ENCODE peak calls at places on chromosomes 3 and 15, in five cellular contexts. One of them, this sample, is unnamed.

GRCh38 chr3:197873329-197873728 is 76.7 kb upstream of the RPL35A start:
- DNase-seq in breast epithelium: no peak
- DNase-seq in IMR-90: no peak
- DNase-seq in prostate gland: no peak
- DNase-seq in transverse colon: no peak
- DNase-seq in this sample: no peak

GRCh38 chr15:78362716-78363426 is 22.7 kb downstream of the CRABP1 start:
- DNase-seq in breast epithelium: no peak
- DNase-seq in IMR-90: no peak
- DNase-seq in prostate gland: no peak
- DNase-seq in transverse colon: no peak
- DNase-seq in this sample: no peak

GRCh38 chr3:125322166-125322565 is 53.0 kb downstream of the ZNF148 start:
- DNase-seq in breast epithelium: no peak
- DNase-seq in IMR-90: peak; percentile 86
- DNase-seq in prostate gland: peak; percentile 6
- DNase-seq in transverse colon: no peak
- DNase-seq in this sample: no peak

GRCh38 chr15:91469627-91470567 is 369.8 kb downstream of the SV2B start:
- DNase-seq in breast epithelium: no peak
- DNase-seq in IMR-90: no peak
- DNase-seq in prostate gland: no peak
- DNase-seq in transverse colon: peak; percentile 19
- DNase-seq in this sample: no peak

GRCh38 chr3:179056326-179056725 is 15.3 kb downstream of the ZMAT3 start:
- DNase-seq in breast epithelium: no peak
- DNase-seq in IMR-90: no peak
- DNase-seq in prostate gland: no peak
- DNase-seq in transverse colon: no peak
- DNase-seq in this sample: no peak

GRCh38 chr3:51353566-51354140 is 31.4 kb upstream of the MANF start:
- DNase-seq in breast epithelium: no peak
- DNase-seq in IMR-90: peak; percentile 37
- DNase-seq in prostate gland: no peak
- DNase-seq in transverse colon: no peak
- DNase-seq in this sample: no peak

GRCh38 chr3:122932251-122932967 is 95.2 kb downstream of the SEMA5B start:
- DNase-seq in breast epithelium: no peak
- DNase-seq in IMR-90: no peak
- DNase-seq in prostate gland: no peak
- DNase-seq in transverse colon: no peak
- DNase-seq in this sample: no peak

GRCh38 chr3:98726084-98726483 is 37.1 kb upstream of the ST3GAL6 start:
- DNase-seq in breast epithelium: no peak
- DNase-seq in IMR-90: peak; percentile 68
- DNase-seq in prostate gland: no peak
- DNase-seq in transverse colon: no peak
- DNase-seq in this sample: no peak

GRCh38 chr3:182028081-182028480 is 316.4 kb downstream of the SOX2 start:
- DNase-seq in breast epithelium: no peak
- DNase-seq in IMR-90: no peak
- DNase-seq in prostate gland: no peak
- DNase-seq in transverse colon: no peak
- DNase-seq in this sample: no peak

GRCh38 chr15:85725019-85725418 is 69.7 kb downstream of the KLHL25 start:
- DNase-seq in breast epithelium: no peak
- DNase-seq in IMR-90: no peak
- DNase-seq in prostate gland: no peak
- DNase-seq in transverse colon: no peak
- DNase-seq in this sample: no peak

GRCh38 chr3:151863611-151864010 is 9.8 kb upstream of the SUCNR1 start:
- DNase-seq in breast epithelium: no peak
- DNase-seq in IMR-90: peak; percentile 55
- DNase-seq in prostate gland: no peak
- DNase-seq in transverse colon: no peak
- DNase-seq in this sample: no peak

GRCh38 chr3:157113832-157114505 is 46.0 kb downstream of the CCNL1 start:
- DNase-seq in breast epithelium: no peak
- DNase-seq in IMR-90: no peak
- DNase-seq in prostate gland: no peak
- DNase-seq in transverse colon: no peak
- DNase-seq in this sample: no peak

GRCh38 chr3:137770821-137771399 is 6.8 kb downstream of the SOX14 start:
- DNase-seq in breast epithelium: no peak
- DNase-seq in IMR-90: no peak
- DNase-seq in prostate gland: no peak
- DNase-seq in transverse colon: no peak
- DNase-seq in this sample: no peak

GRCh38 chr3:177694316-177694715 is 497.0 kb upstream of the TBL1XR1 start:
- DNase-seq in breast epithelium: no peak
- DNase-seq in IMR-90: peak; percentile 71
- DNase-seq in prostate gland: no peak
- DNase-seq in transverse colon: no peak
- DNase-seq in this sample: no peak

GRCh38 chr3:10485806-10486205 is 19.6 kb downstream of the ATP2B2 start:
- DNase-seq in breast epithelium: no peak
- DNase-seq in IMR-90: no peak
- DNase-seq in prostate gland: no peak
- DNase-seq in transverse colon: no peak
- DNase-seq in this sample: peak; percentile 39

GRCh38 chr3:40623567-40623966 is 98.8 kb downstream of the ZNF621 start:
- DNase-seq in breast epithelium: no peak
- DNase-seq in IMR-90: no peak
- DNase-seq in prostate gland: no peak
- DNase-seq in transverse colon: peak; percentile 38
- DNase-seq in this sample: no peak

GRCh38 chr3:185688808-185689207 is 102.7 kb downstream of the SENP2 start:
- DNase-seq in breast epithelium: peak; percentile 29
- DNase-seq in IMR-90: peak; percentile 99
- DNase-seq in prostate gland: no peak
- DNase-seq in transverse colon: no peak
- DNase-seq in this sample: no peak

GRCh38 chr3:9942934-9943690 is 9.1 kb downstream of the PRRT3 start:
- DNase-seq in breast epithelium: no peak
- DNase-seq in IMR-90: no peak
- DNase-seq in prostate gland: no peak
- DNase-seq in transverse colon: no peak
- DNase-seq in this sample: no peak

GRCh38 chr3:39982665-39983357 is 173.4 kb downstream of the MYRIP start:
- DNase-seq in breast epithelium: no peak
- DNase-seq in IMR-90: no peak
- DNase-seq in prostate gland: peak; percentile 28
- DNase-seq in transverse colon: no peak
- DNase-seq in this sample: no peak

GRCh38 chr3:45644063-45644462 is 45.1 kb upstream of the SACM1L start:
- DNase-seq in breast epithelium: no peak
- DNase-seq in IMR-90: peak; percentile 95
- DNase-seq in prostate gland: no peak
- DNase-seq in transverse colon: no peak
- DNase-seq in this sample: no peak

GRCh38 chr3:182327196-182327681 is 466.1 kb upstream of the ATP11B start:
- DNase-seq in breast epithelium: no peak
- DNase-seq in IMR-90: no peak
- DNase-seq in prostate gland: no peak
- DNase-seq in transverse colon: no peak
- DNase-seq in this sample: no peak

GRCh38 chr3:197458179-197458707 is 97.5 kb downstream of the BDH1 start:
- DNase-seq in breast epithelium: no peak
- DNase-seq in IMR-90: peak; percentile 13
- DNase-seq in prostate gland: no peak
- DNase-seq in transverse colon: peak; percentile 60
- DNase-seq in this sample: no peak

GRCh38 chr3:72633534-72633933 is 214.7 kb downstream of the SHQ1 start:
- DNase-seq in breast epithelium: no peak
- DNase-seq in IMR-90: no peak
- DNase-seq in prostate gland: no peak
- DNase-seq in transverse colon: no peak
- DNase-seq in this sample: no peak

DNA sequence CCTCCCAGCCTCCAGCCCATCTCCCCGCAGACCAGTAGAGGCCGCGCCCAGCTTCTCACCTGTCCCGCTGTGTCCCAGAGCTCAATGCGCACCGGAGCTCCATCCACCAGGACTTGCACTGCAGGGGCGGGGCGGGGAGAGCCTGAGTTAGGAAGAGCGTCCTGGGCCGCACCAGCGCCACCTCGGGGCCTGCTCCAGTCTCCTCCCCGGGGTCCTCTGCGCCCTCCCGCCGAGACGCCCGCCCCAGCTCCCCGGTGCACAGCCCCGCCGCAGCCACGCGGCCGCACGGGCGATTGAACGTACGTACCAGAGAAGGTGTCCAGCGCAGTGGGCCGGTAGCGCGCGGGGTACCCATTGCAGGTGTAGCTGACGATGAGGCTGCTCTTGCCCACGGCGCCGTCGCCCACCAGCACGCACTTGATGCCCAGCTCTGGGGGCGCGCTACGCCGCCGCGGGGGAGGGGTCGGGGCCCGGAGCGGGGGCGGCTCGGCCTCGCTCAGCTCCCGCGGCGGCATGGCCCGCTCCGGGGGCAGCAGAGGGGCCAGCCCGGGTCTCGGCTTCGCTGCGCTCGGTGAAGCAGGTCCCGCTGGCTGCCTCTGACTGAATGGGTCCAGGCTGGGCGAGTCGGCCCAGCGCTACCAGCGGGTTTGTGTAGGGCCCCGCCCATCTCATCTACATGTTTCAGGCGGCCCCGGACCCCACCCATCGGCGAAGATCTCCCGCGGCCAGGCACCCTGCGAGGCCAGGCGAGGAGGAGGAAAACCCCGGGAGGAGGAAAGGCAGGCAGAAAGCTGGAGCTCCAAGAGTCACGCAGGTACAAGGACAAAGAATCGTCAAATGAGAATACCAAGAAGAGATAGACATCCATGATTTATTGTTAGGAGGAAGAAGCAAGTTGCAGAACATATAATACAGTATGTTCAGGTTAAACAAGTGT is at the start of gene RHOV:
- DNase-seq in breast epithelium: peak; percentile 77
- DNase-seq in IMR-90: peak; percentile 29
- DNase-seq in prostate gland: peak; percentile 81
- DNase-seq in transverse colon: peak; percentile 85
- DNase-seq in this sample: peak; percentile 66
- TF ChIP-seq POLR2A in breast epithelium: no peak
- TF ChIP-seq POLR2A in IMR-90: no peak
- TF ChIP-seq POLR2A in prostate gland: peak; percentile 84
- TF ChIP-seq POLR2A in transverse colon: peak; percentile 49
- TF ChIP-seq POLR2A in this sample: no peak

DNA sequence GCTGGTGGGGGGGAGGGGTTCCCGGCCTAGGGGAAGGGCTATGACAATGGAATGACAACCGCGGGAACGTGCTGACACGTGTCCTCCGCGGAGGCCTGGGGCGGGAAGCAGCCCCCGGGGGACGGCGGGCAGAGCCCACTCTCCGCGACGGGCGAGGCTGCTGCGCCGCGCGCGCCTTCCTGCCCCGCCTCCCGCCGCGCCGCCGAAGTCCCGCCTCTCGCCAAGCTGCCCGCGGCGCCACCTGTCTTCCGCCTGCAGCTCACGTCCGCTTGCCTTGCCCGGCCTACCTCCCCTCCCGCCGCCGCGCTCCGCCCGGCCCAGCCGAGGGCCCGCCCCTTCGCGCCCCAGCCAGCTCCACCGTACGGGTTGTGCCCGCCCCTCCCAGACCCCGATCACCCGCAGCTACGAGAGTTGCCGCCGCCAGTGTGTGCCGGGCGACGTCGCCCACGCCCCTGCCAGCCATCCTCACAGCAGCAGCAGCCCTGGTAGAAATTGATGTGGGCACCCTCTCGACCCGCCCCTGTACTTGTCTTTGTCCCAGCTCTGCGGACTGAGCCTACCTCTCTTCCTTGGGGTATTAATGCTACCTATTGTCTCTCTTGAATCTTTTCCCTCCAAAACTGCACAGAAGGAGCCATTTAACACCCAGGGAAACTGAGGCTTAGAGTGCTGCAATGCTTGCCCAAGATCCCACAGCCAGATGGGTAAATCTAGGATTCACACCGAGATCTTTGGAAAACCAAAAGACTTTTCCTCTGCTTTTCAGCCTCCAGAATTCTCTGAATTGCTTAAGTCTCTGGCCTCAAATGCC is at the start of gene PARP16:
- DNase-seq in breast epithelium: peak; percentile 85
- DNase-seq in IMR-90: peak; percentile 72
- DNase-seq in prostate gland: peak; percentile 92
- DNase-seq in transverse colon: peak; percentile 95
- DNase-seq in this sample: peak; percentile 97
- TF ChIP-seq POLR2A in breast epithelium: peak; percentile 35
- TF ChIP-seq POLR2A in IMR-90: no peak
- TF ChIP-seq POLR2A in prostate gland: peak; percentile 80
- TF ChIP-seq POLR2A in transverse colon: peak; percentile 66
- TF ChIP-seq POLR2A in this sample: peak; percentile 85

DNA sequence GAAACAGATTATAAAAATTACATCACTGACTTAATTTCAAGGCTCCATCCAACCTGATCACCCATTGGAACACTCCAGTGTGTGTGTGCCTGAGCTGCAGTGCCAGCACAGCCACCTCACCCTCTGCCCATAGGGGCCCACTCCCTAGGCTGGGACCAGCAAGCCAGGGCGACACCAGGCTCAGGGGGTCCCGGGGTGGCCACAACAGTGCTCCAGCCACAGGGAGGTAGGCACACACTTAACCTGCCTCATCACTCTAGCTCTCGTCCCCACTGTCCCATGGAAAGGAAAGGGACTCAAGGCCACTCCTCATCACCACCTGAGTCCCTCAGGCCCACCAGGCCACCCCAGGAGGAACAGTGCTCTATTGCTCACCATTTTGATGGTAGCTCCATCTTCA is 24.9 kb downstream of the ZXDC start:
- DNase-seq in breast epithelium: no peak
- DNase-seq in IMR-90: no peak
- DNase-seq in prostate gland: no peak
- DNase-seq in transverse colon: no peak
- DNase-seq in this sample: no peak
- TF ChIP-seq POLR2A in breast epithelium: no peak
- TF ChIP-seq POLR2A in IMR-90: no peak
- TF ChIP-seq POLR2A in prostate gland: no peak
- TF ChIP-seq POLR2A in transverse colon: no peak
- TF ChIP-seq POLR2A in this sample: no peak

DNA sequence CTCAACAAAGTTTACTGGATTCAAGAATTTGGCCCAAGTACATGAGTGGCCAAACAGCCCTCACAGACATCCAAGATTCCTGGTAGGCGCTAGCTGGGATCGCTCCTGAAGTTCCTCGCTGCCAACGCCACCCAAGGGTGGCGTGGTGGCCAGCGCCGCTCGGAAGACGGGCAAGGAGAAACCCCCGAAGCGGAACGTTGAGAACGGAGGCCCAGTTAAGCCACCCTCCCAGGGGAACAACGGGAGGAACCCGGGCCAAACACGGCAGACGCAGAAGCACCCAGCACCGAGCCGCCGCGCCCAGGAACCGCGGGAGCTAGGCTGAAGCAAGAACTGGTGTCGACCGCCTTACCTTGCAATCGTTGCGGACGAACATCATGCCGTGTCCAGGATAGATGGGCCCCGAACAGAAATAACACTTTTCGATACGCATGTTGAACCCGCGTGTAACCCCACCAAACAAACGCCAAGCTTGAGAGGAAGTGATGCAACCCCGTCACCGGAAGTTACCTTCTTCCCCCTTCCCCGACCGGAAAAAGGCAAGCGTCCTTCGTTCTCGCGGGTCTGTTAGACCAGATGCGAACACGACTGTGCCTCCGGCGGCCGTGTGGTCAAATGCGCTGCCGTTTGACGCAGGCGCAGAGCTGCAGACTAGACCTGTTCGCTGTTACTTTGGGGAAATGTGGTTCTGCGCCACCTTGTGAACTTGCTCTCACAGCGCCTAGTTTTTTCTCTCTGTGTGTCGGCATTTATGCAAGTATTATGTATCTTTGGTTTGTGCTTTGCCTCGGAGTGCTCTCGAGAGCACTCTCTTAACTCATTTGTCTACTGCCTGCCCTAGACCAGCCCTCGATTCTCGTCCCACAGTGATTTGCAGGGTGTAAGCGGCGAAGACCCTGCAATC is at the start of gene RSL24D1:
- DNase-seq in breast epithelium: peak; percentile 97
- DNase-seq in IMR-90: peak; percentile 99
- DNase-seq in prostate gland: peak; percentile 97
- DNase-seq in transverse colon: peak; percentile 97
- DNase-seq in this sample: peak; percentile 97
- TF ChIP-seq POLR2A in breast epithelium: peak; percentile 48
- TF ChIP-seq POLR2A in IMR-90: peak; percentile 85
- TF ChIP-seq POLR2A in prostate gland: peak; percentile 75
- TF ChIP-seq POLR2A in transverse colon: peak; percentile 79
- TF ChIP-seq POLR2A in this sample: peak; percentile 91